ENCODE peak calls at places on chromosomes 13 and 19, in eight cellular contexts. L is lower lobe of right lung, U is ascending aorta, M is OCI-LY7, C is H1, S is uterus, A is heart right ventricle, V is psoas muscle. H is an unnamed sample.

GRCh38 chr19:13541554-13541953 is 35.3 kb upstream of the CACNA1A start:
- DNase-seq in L (no peak), U (no peak), M (no peak), C (no peak), S (no peak), A (no peak), V (no peak), H (no peak)

GRCh38 chr19:12194827-12195500 is 32.1 kb downstream of the ZNF136 start:
- DNase-seq in L (peak; percentile 81), U (peak; percentile 21), M (no peak), C (no peak), S (peak; percentile 67), A (peak; percentile 84), V (peak; percentile 77), H (peak; percentile 26)

GRCh38 chr19:35607661-35608060 is 4.9 kb upstream of the HAUS5 start:
- DNase-seq in L (no peak), U (no peak), M (no peak), C (no peak), S (no peak), A (no peak), V (no peak), H (no peak)

GRCh38 chr13:25752957-25753540 is 298.8 kb downstream of the SHISA2 start:
- DNase-seq in L (no peak), U (no peak), M (no peak), C (no peak), S (peak; percentile 24), A (peak; percentile 32), V (peak; percentile 51), H (peak; percentile 84)

GRCh38 chr13:113941571-113942191 is 32.2 kb downstream of the C13orf46 start:
- DNase-seq in L (no peak), U (no peak), M (no peak), C (no peak), S (no peak), A (no peak), V (no peak), H (peak; percentile 43)

GRCh38 chr19:20247016-20247683 is 80.1 kb downstream of the ZNF486 start:
- DNase-seq in L (no peak), U (no peak), M (peak; percentile 77), C (no peak), S (peak; percentile 48), A (peak; percentile 35), V (no peak), H (peak; percentile 2)

GRCh38 chr13:109712187-109712601 is 74.2 kb downstream of the IRS2 start:
- DNase-seq in L (no peak), U (no peak), M (no peak), C (no peak), S (no peak), A (no peak), V (no peak), H (no peak)

GRCh38 chr13:114108141-114108761 is 24.2 kb downstream of the RASA3 start:
- DNase-seq in L (peak; percentile 39), U (peak; percentile 6), M (no peak), C (no peak), S (peak; percentile 13), A (no peak), V (peak; percentile 6), H (no peak)

GRCh38 chr13:86681223-86681622 is 882.0 kb upstream of the SLITRK6 start:
- DNase-seq in L (no peak), U (no peak), M (no peak), C (no peak), S (no peak), A (no peak), V (no peak), H (no peak)

DNA sequence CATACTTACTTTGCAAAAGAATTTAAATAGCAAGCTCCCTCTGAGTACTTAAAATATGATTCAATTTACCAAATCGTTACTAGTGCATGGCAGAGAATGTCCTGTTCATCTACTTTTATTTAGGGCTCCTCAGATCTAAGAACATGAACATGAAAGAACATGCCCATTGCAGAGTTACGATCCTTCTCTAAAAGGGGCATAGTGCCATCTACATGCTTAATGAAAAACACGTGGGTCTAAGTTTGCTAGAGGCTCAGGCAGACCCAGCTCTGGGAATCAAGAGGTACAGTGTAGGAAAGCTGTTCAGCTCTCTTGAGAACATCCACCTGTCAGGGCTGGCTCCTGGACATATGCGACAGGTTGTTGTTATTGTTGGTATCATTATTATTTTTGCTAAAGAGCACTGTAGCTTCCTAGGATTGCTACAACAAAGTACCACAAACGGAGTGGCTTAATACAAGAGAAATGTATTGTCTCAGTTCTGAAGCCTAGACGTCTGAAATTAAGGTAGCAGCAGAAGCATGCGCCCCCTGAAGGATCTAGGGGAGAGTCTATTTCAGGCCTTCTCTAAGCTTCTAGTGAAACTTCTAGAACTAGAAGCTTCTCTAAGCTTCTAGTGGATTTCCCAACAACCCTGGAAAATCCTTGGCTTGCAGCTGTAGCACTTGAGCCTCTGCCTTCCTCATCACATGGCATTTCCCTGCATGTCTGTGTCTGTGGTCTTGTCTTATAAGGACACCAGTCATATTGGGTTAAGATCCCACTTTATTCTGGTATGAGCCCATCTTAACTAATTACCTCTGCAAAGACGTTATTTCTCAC is 133.9 kb downstream of the DCT start:
- DNase-seq in L (no peak), U (no peak), M (peak; percentile 1), C (no peak), S (no peak), A (no peak), V (no peak), H (peak; percentile 59)
- H3K4me3 ChIP-seq in L (no peak overlapping the region), U (no peak overlapping the region), M (no peak overlapping the region), C (no peak overlapping the region), S (no peak overlapping the region), A (no peak overlapping the region), V (no peak overlapping the region), H (no peak overlapping the region)

DNA sequence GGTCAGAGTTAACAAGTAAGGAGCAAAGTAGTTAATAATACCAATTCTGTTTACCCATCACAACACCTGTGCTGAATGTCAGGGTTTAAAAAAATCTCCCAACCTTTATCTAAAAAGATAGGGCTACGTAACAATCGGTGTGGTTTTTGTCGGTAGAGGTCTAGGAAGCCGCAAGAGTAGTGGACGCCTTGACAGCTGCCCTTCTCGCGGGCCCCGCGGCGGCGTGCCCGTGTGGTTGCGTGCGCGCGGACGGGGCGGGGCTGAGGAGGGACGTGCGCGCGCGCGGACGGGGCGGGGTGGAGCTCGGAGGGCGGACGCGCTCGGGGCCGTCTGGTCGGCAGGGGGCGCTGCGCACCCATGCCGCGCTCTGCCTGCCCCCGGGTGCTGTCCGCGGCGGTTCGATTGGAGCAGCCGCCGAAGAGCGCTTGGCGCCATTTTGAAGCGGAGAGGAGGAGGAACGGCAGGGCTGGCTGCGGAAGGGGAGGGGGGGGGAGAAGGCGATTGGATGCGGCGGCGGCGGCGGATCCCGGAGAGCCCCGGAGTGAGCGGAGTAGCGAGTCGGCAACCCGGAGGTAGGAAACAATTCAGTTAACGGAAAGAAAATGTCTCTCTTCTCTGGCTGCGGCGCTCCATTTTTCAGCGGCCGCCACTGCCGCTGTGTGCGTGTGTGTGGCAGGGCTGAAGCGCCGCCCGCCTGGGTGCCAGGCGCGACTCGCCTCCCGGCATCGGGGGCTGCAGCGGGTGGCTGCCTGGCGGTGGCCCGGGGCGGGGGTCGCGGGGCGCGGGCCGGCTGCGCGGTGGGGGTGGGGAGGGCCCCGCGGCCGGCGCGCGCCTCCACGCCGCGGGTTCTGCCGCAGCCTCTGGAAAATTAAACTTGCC is at the start of gene PDS5B:
- DNase-seq in L (peak; percentile 96), U (peak; percentile 77), M (peak; percentile 95), C (peak; percentile 78), S (peak; percentile 95), A (peak; percentile 96), V (peak; percentile 95), H (peak; percentile 95)
- TF ChIP-seq CTCF in L (peak; percentile 88), U (peak; percentile 57), M (peak; percentile 84), C (peak; percentile 86), S (peak; percentile 94), A (peak; percentile 94), V (peak; percentile 96), H (peak; percentile 46)

GRCh38 chr13:41520699-41521630 is 63.6 kb downstream of the RGCC start:
- DNase-seq in L (no peak), U (no peak), M (no peak), C (no peak), S (no peak), A (no peak), V (no peak), H (peak; percentile 75)
- H3K4me3 ChIP-seq in L (no peak overlapping the region), U (no peak overlapping the region), M (no peak overlapping the region), C (no peak overlapping the region), S (no peak overlapping the region), A (no peak overlapping the region), V (no peak overlapping the region), H (no peak overlapping the region)

GRCh38 chr13:112450567-112451240 is 74.5 kb downstream of the SPACA7 start:
- DNase-seq in L (no peak), U (no peak), M (no peak), C (no peak), S (no peak), A (no peak), V (no peak), H (no peak)
- TF ChIP-seq CTCF in L (no peak), U (no peak), M (no peak), C (no peak), S (no peak), A (no peak), V (no peak), H (no peak)

GRCh38 chr19:46885411-46885810 is 24.6 kb downstream of the ARHGAP35 start:
- DNase-seq in L (no peak), U (no peak), M (no peak), C (no peak), S (no peak), A (no peak), V (no peak), H (no peak)

GRCh38 chr19:46881092-46881491 is 20.3 kb downstream of the ARHGAP35 start:
- DNase-seq in L (no peak), U (no peak), M (no peak), C (no peak), S (no peak), A (no peak), V (no peak), H (no peak)

GRCh38 chr19:46878613-46879375 is 18.0 kb downstream of the ARHGAP35 start:
- DNase-seq in L (no peak), U (no peak), M (no peak), C (no peak), S (peak; percentile 32), A (no peak), V (no peak), H (peak; percentile 80)

GRCh38 chr19:46880440-46880839 is 19.6 kb downstream of the ARHGAP35 start:
- DNase-seq in L (no peak), U (no peak), M (no peak), C (no peak), S (no peak), A (no peak), V (no peak), H (no peak)

GRCh38 chr19:46882034-46882433 is 21.2 kb downstream of the ARHGAP35 start:
- DNase-seq in L (no peak), U (no peak), M (no peak), C (no peak), S (no peak), A (no peak), V (no peak), H (no peak)
- H3K4me3 ChIP-seq in L (no peak overlapping the region), U (no peak overlapping the region), M (no peak overlapping the region), C (no peak overlapping the region), S (no peak overlapping the region), A (no peak overlapping the region), V (no peak overlapping the region), H (no peak overlapping the region)

GRCh38 chr19:16185925-16186234 is 670 bp downstream of the FAM32A start:
- DNase-seq in L (no peak), U (no peak), M (peak; percentile 70), C (no peak), S (no peak), A (no peak), V (no peak), H (peak; percentile 43)
- TF ChIP-seq CTCF in L (no peak), U (no peak), M (peak; percentile 73), C (peak; percentile 53), S (peak; percentile 19), A (peak; percentile 51), V (peak; percentile 23), H (no peak)